ENCODE peak calls at places on chromosomes 5 and 9, in seven cellular contexts. R is T-cell, T is anterior cingulate cortex, S is neural progenitor cell, U is GM23338, Y is B cell, I is bronchial epithelial cell. G is an unnamed sample.

GRCh38 chr5:172758077-172758835 is 12.7 kb downstream of the DUSP1 start:
- DNase-seq in S (peak), R (no peak), Y (no peak), I (peak), U (peak), T (no peak), G (peak)

GRCh38 chr9:92482336-92482735 is at the start of gene ASPN:
- DNase-seq in R (no peak), U (no peak), Y (no peak), I (no peak), T (no peak), S (no peak), G (peak)

GRCh38 chr5:175659546-175660248 is 1.8 kb downstream of the HRH2 start:
- DNase-seq in R (no peak), S (no peak), I (no peak), U (no peak), T (no peak), Y (no peak), G (no peak)

GRCh38 chr9:98324801-98325200 is 69.4 kb upstream of the TBC1D2 start:
- DNase-seq in R (no peak), Y (no peak), T (no peak), S (no peak), U (no peak), I (no peak), G (no peak)

GRCh38 chr5:90558344-90559192 is at the start of gene ADGRV1:
- DNase-seq in Y (peak), U (peak), S (peak), I (peak), T (peak), R (no peak), G (peak)

GRCh38 chr5:180471866-180472265 is 22.3 kb upstream of the CNOT6 start:
- DNase-seq in I (no peak), U (no peak), R (no peak), S (no peak), Y (no peak), T (no peak), G (no peak)

GRCh38 chr5:139636975-139637408 is 11.2 kb upstream of the CXXC5 start:
- DNase-seq in R (no peak), Y (peak), U (no peak), S (no peak), T (no peak), I (peak), G (peak)

GRCh38 chr5:113510836-113511451 is 2.5 kb upstream of the YTHDC2 start:
- DNase-seq in I (peak), T (no peak), U (no peak), Y (peak), S (peak), R (no peak), G (peak)

GRCh38 chr9:32577316-32577715 is 4.4 kb upstream of the NDUFB6 start:
- DNase-seq in Y (no peak), I (no peak), S (no peak), T (no peak), U (no peak), R (no peak), G (no peak)

GRCh38 chr9:35791321-35791921 is at the start of gene NPR2:
- DNase-seq in I (no peak), U (peak), R (no peak), T (no peak), S (peak), Y (no peak), G (no peak)

GRCh38 chr5:79728396-79728795 is 38.8 kb downstream of the CMYA5 start:
- DNase-seq in Y (no peak), R (no peak), S (no peak), T (no peak), U (no peak), I (peak), G (no peak)

GRCh38 chr5:82422751-82423181 is 144.6 kb upstream of the RPS23 start:
- DNase-seq in S (no peak), I (no peak), T (no peak), Y (no peak), R (no peak), U (no peak), G (peak)

GRCh38 chr9:13898957-13899356 is 415.0 kb downstream of the NFIB start:
- DNase-seq in I (no peak), S (no peak), Y (no peak), R (no peak), U (no peak), T (no peak), G (no peak)

GRCh38 chr5:14475013-14475412 is 106.6 kb upstream of the OTULINL start:
- DNase-seq in R (no peak), Y (no peak), T (no peak), U (no peak), I (peak), S (no peak), G (no peak)

GRCh38 chr5:39919876-39920275 is 495.1 kb upstream of the DAB2 start:
- DNase-seq in T (no peak), S (no peak), Y (no peak), I (no peak), U (no peak), R (no peak), G (no peak)

GRCh38 chr9:133980864-133981588 is 11.1 kb downstream of the VAV2 start:
- DNase-seq in U (no peak), S (no peak), R (no peak), I (no peak), T (no peak), Y (no peak), G (no peak)

GRCh38 chr5:170634236-170634990 is 130.6 kb downstream of the KCNIP1 start:
- DNase-seq in T (no peak), R (no peak), I (no peak), U (peak), S (no peak), Y (no peak), G (no peak)

GRCh38 chr5:1444361-1445189 is 665 bp downstream of the SLC6A3 start:
- DNase-seq in I (no peak), U (peak), R (no peak), T (no peak), Y (peak), S (peak), G (no peak)

GRCh38 chr9:71755869-71756268 is 12.4 kb downstream of the CEMIP2 start:
- DNase-seq in Y (no peak), T (no peak), I (no peak), S (no peak), U (no peak), R (no peak), G (no peak)

GRCh38 chr5:80255425-80255751 is 460 bp downstream of the SERINC5 start:
- DNase-seq in I (no peak), R (no peak), T (peak), U (no peak), S (peak), Y (no peak), G (peak)

GRCh38 chr5:120942551-120942950 is 478.5 kb downstream of the PRR16 start:
- DNase-seq in Y (no peak), R (no peak), U (peak), S (no peak), T (no peak), I (peak), G (no peak)

GRCh38 chr9:16704489-16705111 is 165.9 kb downstream of the BNC2 start:
- DNase-seq in I (no peak), S (peak), U (peak), Y (no peak), T (no peak), R (no peak), G (no peak)

GRCh38 chr5:101473483-101473882 is 570.4 kb upstream of the ST8SIA4 start:
- DNase-seq in S (no peak), T (no peak), Y (no peak), R (no peak), U (no peak), I (peak), G (peak)

GRCh38 chr9:131112374-131113159 is 12.8 kb upstream of the NUP214 start:
- DNase-seq in I (no peak), R (no peak), T (no peak), U (no peak), S (no peak), Y (no peak), G (no peak)

GRCh38 chr5:64977779-64978178 is 209.0 kb downstream of the CWC27 start:
- DNase-seq in T (no peak), I (no peak), U (no peak), S (no peak), Y (no peak), R (no peak), G (no peak)

GRCh38 chr5:179262126-179262920 is 82.9 kb downstream of the ADAMTS2 start:
- DNase-seq in U (no peak), I (no peak), R (no peak), Y (no peak), T (no peak), S (no peak), G (no peak)

GRCh38 chr9:116059466-116059865 is 94.1 kb upstream of the PAPPA start:
- DNase-seq in T (no peak), U (no peak), I (no peak), S (no peak), R (no peak), Y (no peak), G (no peak)

GRCh38 chr5:158814521-158814920 is 285.2 kb downstream of the EBF1 start:
- DNase-seq in T (no peak), U (no peak), I (no peak), Y (no peak), S (no peak), R (no peak), G (no peak)

GRCh38 chr5:147911427-147911826 is 5.1 kb upstream of the C5orf46 start:
- DNase-seq in T (peak), U (no peak), S (no peak), I (no peak), Y (no peak), R (no peak), G (no peak)

GRCh38 chr5:167049043-167049663 is 1242.3 kb upstream of the WWC1 start:
- DNase-seq in I (peak), R (no peak), S (peak), T (no peak), Y (no peak), U (peak), G (peak)

GRCh38 chr9:119003218-119003617 is 366.0 kb downstream of the BRINP1 start:
- DNase-seq in S (no peak), U (no peak), Y (no peak), T (no peak), I (no peak), R (no peak), G (peak)

GRCh38 chr9:133050781-133051180 is 11.0 kb upstream of the CEL start:
- DNase-seq in S (no peak), R (no peak), I (no peak), Y (no peak), U (no peak), T (no peak), G (no peak)

GRCh38 chr9:14301582-14301981 is 12.4 kb downstream of the NFIB start:
- DNase-seq in S (no peak), T (no peak), U (no peak), R (no peak), I (no peak), Y (no peak), G (no peak)

GRCh38 chr5:69341520-69342161 is 9.0 kb upstream of the CCDC125 start:
- DNase-seq in T (no peak), I (peak), R (no peak), S (no peak), U (no peak), Y (no peak), G (no peak)

GRCh38 chr9:111566234-111566633 is 33.2 kb downstream of the PTGR1 start:
- DNase-seq in S (no peak), U (no peak), T (no peak), I (no peak), Y (no peak), R (no peak), G (no peak)

GRCh38 chr5:174623018-174623417 is 101.4 kb upstream of the MSX2 start:
- DNase-seq in Y (no peak), S (no peak), T (no peak), R (no peak), U (no peak), I (no peak), G (no peak)

GRCh38 chr9:92180669-92181181 is 65.5 kb upstream of the SPTLC1 start:
- DNase-seq in R (no peak), T (peak), S (no peak), Y (no peak), I (peak), U (no peak), G (peak)

G was measured in astrocyte of the spinal cord.